ENCODE peak calls at places on chromosomes 12 and 14, in five cellular contexts. One of them, this sample, is unnamed.

GRCh38 chr14:90576981-90577660 is 180.3 kb downstream of the CALM1 start:
- DNase-seq in psoas muscle: peak; percentile 53
- DNase-seq in dorsolateral prefrontal cortex: no peak
- DNase-seq in HFFc6: no peak
- DNase-seq in HTR-8/SVneo: no peak
- DNase-seq in this sample: no peak

GRCh38 chr12:78683031-78683430 is 181.5 kb upstream of the SYT1 start:
- DNase-seq in HTR-8/SVneo: no peak
- DNase-seq in dorsolateral prefrontal cortex: no peak
- DNase-seq in psoas muscle: no peak
- DNase-seq in HFFc6: no peak
- DNase-seq in this sample: no peak

GRCh38 chr12:2647186-2647585 is 147.6 kb upstream of the FKBP4 start:
- DNase-seq in dorsolateral prefrontal cortex: no peak
- DNase-seq in psoas muscle: no peak
- DNase-seq in HTR-8/SVneo: no peak
- DNase-seq in HFFc6: no peak
- DNase-seq in this sample: no peak

GRCh38 chr12:23827353-23827752 is 122.1 kb downstream of the SOX5 start:
- DNase-seq in HTR-8/SVneo: no peak
- DNase-seq in HFFc6: no peak
- DNase-seq in dorsolateral prefrontal cortex: no peak
- DNase-seq in psoas muscle: no peak
- DNase-seq in this sample: no peak

GRCh38 chr14:73170686-73171085 is 34.4 kb downstream of the PSEN1 start:
- DNase-seq in HFFc6: no peak
- DNase-seq in psoas muscle: no peak
- DNase-seq in dorsolateral prefrontal cortex: no peak
- DNase-seq in HTR-8/SVneo: no peak
- DNase-seq in this sample: no peak

GRCh38 chr12:75364918-75365317 is 26.0 kb upstream of the GLIPR1L2 start:
- DNase-seq in HFFc6: no peak
- DNase-seq in HTR-8/SVneo: no peak
- DNase-seq in dorsolateral prefrontal cortex: no peak
- DNase-seq in psoas muscle: no peak
- DNase-seq in this sample: no peak

GRCh38 chr14:29584992-29585391 is 342.7 kb downstream of the PRKD1 start:
- DNase-seq in dorsolateral prefrontal cortex: peak; percentile 69
- DNase-seq in HTR-8/SVneo: peak; percentile 9
- DNase-seq in psoas muscle: peak; percentile 75
- DNase-seq in HFFc6: peak; percentile 82
- DNase-seq in this sample: peak; percentile 55

GRCh38 chr12:107330901-107331431 is 237.6 kb upstream of the CRY1 start:
- DNase-seq in HFFc6: no peak
- DNase-seq in HTR-8/SVneo: no peak
- DNase-seq in dorsolateral prefrontal cortex: no peak
- DNase-seq in psoas muscle: no peak
- DNase-seq in this sample: no peak

GRCh38 chr12:57151741-57152407 is 4.5 kb upstream of the LRP1-AS start:
- DNase-seq in dorsolateral prefrontal cortex: no peak
- DNase-seq in psoas muscle: peak; percentile 74
- DNase-seq in HTR-8/SVneo: no peak
- DNase-seq in HFFc6: peak; percentile 63
- DNase-seq in this sample: peak; percentile 73

GRCh38 chr14:89121961-89122675 is 294.9 kb downstream of the FOXN3 start:
- DNase-seq in psoas muscle: no peak
- DNase-seq in HTR-8/SVneo: no peak
- DNase-seq in dorsolateral prefrontal cortex: peak; percentile 34
- DNase-seq in HFFc6: no peak
- DNase-seq in this sample: no peak

GRCh38 chr12:5768171-5768879 is 176.7 kb downstream of the ANO2 start:
- DNase-seq in HTR-8/SVneo: no peak
- DNase-seq in psoas muscle: no peak
- DNase-seq in HFFc6: no peak
- DNase-seq in dorsolateral prefrontal cortex: no peak
- DNase-seq in this sample: peak; percentile 87

GRCh38 chr12:6333566-6333965 is 8.3 kb downstream of the TNFRSF1A start:
- DNase-seq in psoas muscle: no peak
- DNase-seq in dorsolateral prefrontal cortex: no peak
- DNase-seq in HTR-8/SVneo: no peak
- DNase-seq in HFFc6: peak; percentile 94
- DNase-seq in this sample: peak; percentile 43

GRCh38 chr12:43758247-43758727 is 303 bp downstream of the PUS7L start:
- DNase-seq in HTR-8/SVneo: peak; percentile 22
- DNase-seq in psoas muscle: peak; percentile 49
- DNase-seq in HFFc6: no peak
- DNase-seq in dorsolateral prefrontal cortex: peak; percentile 37
- DNase-seq in this sample: no peak

GRCh38 chr12:3961573-3961972 is 88.4 kb upstream of the PARP11 start:
- DNase-seq in psoas muscle: no peak
- DNase-seq in dorsolateral prefrontal cortex: no peak
- DNase-seq in HTR-8/SVneo: no peak
- DNase-seq in HFFc6: no peak
- DNase-seq in this sample: no peak

GRCh38 chr12:62848418-62848817 is 86.5 kb downstream of the PPM1H start:
- DNase-seq in HFFc6: peak; percentile 89
- DNase-seq in psoas muscle: no peak
- DNase-seq in HTR-8/SVneo: peak; percentile 74
- DNase-seq in dorsolateral prefrontal cortex: no peak
- DNase-seq in this sample: no peak

GRCh38 chr12:90305379-90305778 is 596.7 kb upstream of the ATP2B1 start:
- DNase-seq in psoas muscle: no peak
- DNase-seq in HTR-8/SVneo: no peak
- DNase-seq in dorsolateral prefrontal cortex: no peak
- DNase-seq in HFFc6: no peak
- DNase-seq in this sample: no peak

GRCh38 chr12:113413488-113413939 is 8.7 kb upstream of the SDSL start:
- DNase-seq in HTR-8/SVneo: peak; percentile 35
- DNase-seq in psoas muscle: no peak
- DNase-seq in HFFc6: no peak
- DNase-seq in dorsolateral prefrontal cortex: no peak
- DNase-seq in this sample: no peak

GRCh38 chr12:121452356-121453021 is 52.6 kb downstream of the RNF34 start:
- DNase-seq in HFFc6: no peak
- DNase-seq in dorsolateral prefrontal cortex: no peak
- DNase-seq in psoas muscle: no peak
- DNase-seq in HTR-8/SVneo: no peak
- DNase-seq in this sample: no peak

GRCh38 chr14:105059035-105059916 is 6.0 kb downstream of the GPR132 start:
- DNase-seq in psoas muscle: peak; percentile 59
- DNase-seq in HTR-8/SVneo: no peak
- DNase-seq in HFFc6: no peak
- DNase-seq in dorsolateral prefrontal cortex: no peak
- DNase-seq in this sample: peak; percentile 58

GRCh38 chr12:81147286-81147919 is 69.5 kb downstream of the ACSS3 start:
- DNase-seq in HTR-8/SVneo: no peak
- DNase-seq in HFFc6: no peak
- DNase-seq in dorsolateral prefrontal cortex: no peak
- DNase-seq in psoas muscle: no peak
- DNase-seq in this sample: no peak

GRCh38 chr12:114263031-114263825 is 142.7 kb downstream of the TBX5 start:
- DNase-seq in dorsolateral prefrontal cortex: no peak
- DNase-seq in HFFc6: no peak
- DNase-seq in psoas muscle: no peak
- DNase-seq in HTR-8/SVneo: no peak
- DNase-seq in this sample: no peak

GRCh38 chr14:65074449-65075155 is 27.7 kb downstream of the MAX start:
- DNase-seq in HFFc6: no peak
- DNase-seq in psoas muscle: no peak
- DNase-seq in dorsolateral prefrontal cortex: no peak
- DNase-seq in HTR-8/SVneo: no peak
- DNase-seq in this sample: no peak

GRCh38 chr12:14773685-14774073 is 29.6 kb downstream of the WBP11 start:
- DNase-seq in HTR-8/SVneo: no peak
- DNase-seq in HFFc6: no peak
- DNase-seq in psoas muscle: no peak
- DNase-seq in dorsolateral prefrontal cortex: no peak
- DNase-seq in this sample: no peak